ENCODE peak calls at places on chromosomes 13 and 19, in five cellular contexts. Q, B, P, X and V are unnamed samples.

GRCh38 chr13:111852701-111853100 is 214.2 kb upstream of the SOX1 start:
- DNase-seq in Q (no peak), B (no peak), P (peak), X (no peak), V (no peak)

GRCh38 chr19:55179570-55180484 is at the start of gene SYT5:
- DNase-seq in Q (no peak), B (peak), P (peak), X (peak), V (peak)

GRCh38 chr13:73464758-73465628 is 406.2 kb downstream of the KLF5 start:
- DNase-seq in Q (no peak), B (no peak), P (no peak), X (no peak), V (no peak)

GRCh38 chr19:8451885-8452284 is 7.1 kb downstream of the HNRNPM start:
- DNase-seq in Q (peak), B (no peak), P (no peak), X (no peak), V (no peak)

GRCh38 chr13:48158290-48158689 is 63.4 kb upstream of the MED4 start:
- DNase-seq in Q (peak), B (no peak), P (no peak), X (no peak), V (no peak)

GRCh38 chr19:13100031-13100588 is 2.5 kb downstream of the LYL1 start:
- DNase-seq in Q (no peak), B (no peak), P (no peak), X (peak), V (no peak)

GRCh38 chr19:41871573-41872383 is 5.3 kb upstream of the CD79A start:
- DNase-seq in Q (peak), B (no peak), P (no peak), X (peak), V (no peak)

GRCh38 chr19:48487944-48488343 is 18.8 kb downstream of the CYTH2 start:
- DNase-seq in Q (peak), B (no peak), P (no peak), X (no peak), V (no peak)

GRCh38 chr13:95536629-95537241 is 15.8 kb upstream of the CLDN10 start:
- DNase-seq in Q (peak), B (no peak), P (peak), X (no peak), V (no peak)

GRCh38 chr19:48090281-48090802 is 20.3 kb downstream of the PLA2G4C start:
- DNase-seq in Q (peak), B (no peak), P (no peak), X (no peak), V (no peak)

GRCh38 chr13:60572003-60572792 is 175.2 kb downstream of the TDRD3 start:
- DNase-seq in Q (peak), B (no peak), P (no peak), X (no peak), V (no peak)

GRCh38 chr19:45340232-45340898 is at the start of gene KLC3:
- DNase-seq in Q (peak), B (peak), P (peak), X (peak), V (peak)

GRCh38 chr13:21458816-21459701 is at the start of gene ZDHHC20:
- DNase-seq in Q (peak), B (peak), P (peak), X (peak), V (peak)

GRCh38 chr13:78241278-78241919 is 322.8 kb upstream of the EDNRB start:
- DNase-seq in Q (peak), B (peak), P (no peak), X (peak), V (peak)

GRCh38 chr13:46168341-46168740 is 13.6 kb downstream of the LCP1 start:
- DNase-seq in Q (no peak), B (no peak), P (no peak), X (peak), V (no peak)

GRCh38 chr19:40775632-40776022 is 306 bp downstream of the MIA start:
- DNase-seq in Q (no peak), B (no peak), P (no peak), X (no peak), V (no peak)

GRCh38 chr19:38455031-38455430 is 21.5 kb downstream of the RYR1 start:
- DNase-seq in Q (peak), B (no peak), P (no peak), X (no peak), V (peak)

GRCh38 chr13:32134991-32135390 is 103.4 kb downstream of the FRY start:
- DNase-seq in Q (no peak), B (no peak), P (no peak), X (no peak), V (no peak)

GRCh38 chr19:36047835-36048234 is 6.2 kb downstream of the THAP8 start:
- DNase-seq in Q (no peak), B (no peak), P (no peak), X (no peak), V (no peak)

GRCh38 chr19:3987619-3988371 is 2.5 kb upstream of the EEF2 start:
- DNase-seq in Q (peak), B (peak), P (peak), X (peak), V (peak)

GRCh38 chr13:41658057-41658642 is 200.8 kb downstream of the RGCC start:
- DNase-seq in Q (no peak), B (no peak), P (no peak), X (no peak), V (no peak)

GRCh38 chr19:3538965-3539742 is at the start of gene TEKTIP1:
- DNase-seq in Q (no peak), B (no peak), P (peak), X (no peak), V (no peak)

GRCh38 chr13:96460571-96460970 is 370.7 kb downstream of the HS6ST3 start:
- DNase-seq in Q (no peak), B (no peak), P (peak), X (no peak), V (no peak)

GRCh38 chr19:16571689-16572331 is 405 bp downstream of the SLC35E1 start:
- DNase-seq in Q (peak), B (peak), P (peak), X (peak), V (peak)

GRCh38 chr19:18435185-18435841 is 2.6 kb downstream of the ISYNA1 start:
- DNase-seq in Q (no peak), B (no peak), P (no peak), X (no peak), V (no peak)

GRCh38 chr13:45356966-45357689 is 16.1 kb upstream of the TPT1 start:
- DNase-seq in Q (no peak), B (no peak), P (no peak), X (no peak), V (no peak)

GRCh38 chr13:74966814-74967213 is 515.2 kb downstream of the TBC1D4 start:
- DNase-seq in Q (no peak), B (no peak), P (no peak), X (no peak), V (no peak)

GRCh38 chr13:71979616-71980015 is 112.6 kb upstream of the DACH1 start:
- DNase-seq in Q (peak), B (peak), P (no peak), X (no peak), V (peak)

GRCh38 chr19:30559446-30559845 is 187.3 kb downstream of the ZNF536 start:
- DNase-seq in Q (no peak), B (no peak), P (no peak), X (no peak), V (no peak)

GRCh38 chr19:58519087-58519354 is 589 bp downstream of the ZBTB45 start:
- DNase-seq in Q (peak), B (peak), P (peak), X (peak), V (peak)